ENCODE peak calls at places on chromosome 22, in ten cellular contexts. One of them, this sample, is unnamed.
A peak's percentile ranks its signal among the peaks of the same experiment; 100 is the strongest.

GRCh38 chr22:37484115-37485005 is 1.8 kb downstream of the MFNG start:
- DNase-seq in keratinocyte: no peak
- DNase-seq in PC-3: no peak
- DNase-seq in colonic mucosa: peak; percentile 72
- DNase-seq in AG04449: no peak
- DNase-seq in sigmoid colon: peak; percentile 83
- DNase-seq in uterus: peak; percentile 61
- DNase-seq in cardiac fibroblast: no peak
- DNase-seq in upper lobe of left lung: peak; percentile 87
- DNase-seq in A549: no peak
- DNase-seq in this sample: no peak

GRCh38 chr22:25582946-25583345 is 18.5 kb downstream of the GRK3 start:
- DNase-seq in keratinocyte: no peak
- DNase-seq in PC-3: no peak
- DNase-seq in upper lobe of left lung: no peak
- DNase-seq in cardiac fibroblast: peak; percentile 25
- DNase-seq in uterus: no peak
- DNase-seq in AG04449: no peak
- DNase-seq in sigmoid colon: no peak
- DNase-seq in colonic mucosa: no peak
- DNase-seq in A549: no peak
- DNase-seq in this sample: no peak

GRCh38 chr22:26573026-26573662 is 16.8 kb downstream of the TPST2 start:
- DNase-seq in cardiac fibroblast: peak; percentile 36
- DNase-seq in colonic mucosa: no peak
- DNase-seq in upper lobe of left lung: no peak
- DNase-seq in AG04449: no peak
- DNase-seq in sigmoid colon: peak; percentile 72
- DNase-seq in keratinocyte: no peak
- DNase-seq in uterus: peak; percentile 51
- DNase-seq in PC-3: no peak
- DNase-seq in A549: no peak
- DNase-seq in this sample: no peak

GRCh38 chr22:17471901-17472566 is 91.3 kb upstream of the SLC25A18 start:
- DNase-seq in keratinocyte: no peak
- DNase-seq in upper lobe of left lung: no peak
- DNase-seq in AG04449: no peak
- DNase-seq in PC-3: no peak
- DNase-seq in colonic mucosa: no peak
- DNase-seq in A549: no peak
- DNase-seq in sigmoid colon: no peak
- DNase-seq in uterus: no peak
- DNase-seq in cardiac fibroblast: peak; percentile 71
- DNase-seq in this sample: no peak

GRCh38 chr22:43210631-43211515 is 23.9 kb upstream of the TTLL12 start:
- DNase-seq in cardiac fibroblast: no peak
- DNase-seq in colonic mucosa: no peak
- DNase-seq in A549: no peak
- DNase-seq in keratinocyte: no peak
- DNase-seq in sigmoid colon: no peak
- DNase-seq in PC-3: no peak
- DNase-seq in AG04449: no peak
- DNase-seq in uterus: no peak
- DNase-seq in upper lobe of left lung: peak; percentile 70
- DNase-seq in this sample: no peak

GRCh38 chr22:47534150-47535133 is 772.0 kb downstream of the TBC1D22A start:
- DNase-seq in AG04449: no peak
- DNase-seq in colonic mucosa: no peak
- DNase-seq in uterus: no peak
- DNase-seq in A549: no peak
- DNase-seq in PC-3: no peak
- DNase-seq in upper lobe of left lung: no peak
- DNase-seq in keratinocyte: no peak
- DNase-seq in cardiac fibroblast: no peak
- DNase-seq in sigmoid colon: no peak
- DNase-seq in this sample: no peak

GRCh38 chr22:28674121-28674563 is 5.5 kb downstream of the TTC28 start:
- DNase-seq in cardiac fibroblast: peak; percentile 64
- DNase-seq in uterus: no peak
- DNase-seq in keratinocyte: no peak
- DNase-seq in sigmoid colon: no peak
- DNase-seq in A549: no peak
- DNase-seq in upper lobe of left lung: no peak
- DNase-seq in colonic mucosa: no peak
- DNase-seq in PC-3: peak; percentile 38
- DNase-seq in AG04449: peak; percentile 14
- DNase-seq in this sample: no peak

GRCh38 chr22:48711669-48712068 is 1116.0 kb downstream of the BRD1 start:
- DNase-seq in A549: no peak
- DNase-seq in uterus: no peak
- DNase-seq in PC-3: no peak
- DNase-seq in colonic mucosa: no peak
- DNase-seq in upper lobe of left lung: peak; percentile 63
- DNase-seq in AG04449: no peak
- DNase-seq in sigmoid colon: peak; percentile 32
- DNase-seq in keratinocyte: no peak
- DNase-seq in cardiac fibroblast: no peak
- DNase-seq in this sample: no peak

GRCh38 chr22:40204331-40205116 is 26.8 kb downstream of the TNRC6B start:
- DNase-seq in sigmoid colon: no peak
- DNase-seq in upper lobe of left lung: no peak
- DNase-seq in keratinocyte: no peak
- DNase-seq in AG04449: peak; percentile 59
- DNase-seq in A549: no peak
- DNase-seq in cardiac fibroblast: peak; percentile 79
- DNase-seq in colonic mucosa: no peak
- DNase-seq in PC-3: no peak
- DNase-seq in uterus: peak; percentile 34
- DNase-seq in this sample: no peak

GRCh38 chr22:25976346-25976745 is 192.9 kb upstream of the SEZ6L start:
- DNase-seq in keratinocyte: no peak
- DNase-seq in A549: no peak
- DNase-seq in upper lobe of left lung: no peak
- DNase-seq in PC-3: no peak
- DNase-seq in cardiac fibroblast: no peak
- DNase-seq in uterus: no peak
- DNase-seq in AG04449: no peak
- DNase-seq in sigmoid colon: no peak
- DNase-seq in colonic mucosa: no peak
- DNase-seq in this sample: no peak

GRCh38 chr22:44360686-44361381 is 48.1 kb upstream of the SHISAL1 start:
- DNase-seq in uterus: peak; percentile 41
- DNase-seq in keratinocyte: peak; percentile 85
- DNase-seq in colonic mucosa: no peak
- DNase-seq in sigmoid colon: peak; percentile 85
- DNase-seq in AG04449: no peak
- DNase-seq in A549: peak; percentile 47
- DNase-seq in upper lobe of left lung: no peak
- DNase-seq in cardiac fibroblast: peak; percentile 40
- DNase-seq in PC-3: peak; percentile 94
- DNase-seq in this sample: no peak
- TF ChIP-seq CTCF in uterus: peak; percentile 42
- TF ChIP-seq CTCF in keratinocyte: no peak
- TF ChIP-seq CTCF in colonic mucosa: no peak
- TF ChIP-seq CTCF in sigmoid colon: peak; percentile 44
- TF ChIP-seq CTCF in AG04449: peak; percentile 31
- TF ChIP-seq CTCF in A549: no peak
- TF ChIP-seq CTCF in upper lobe of left lung: peak; percentile 19
- TF ChIP-seq CTCF in cardiac fibroblast: peak; percentile 36
- TF ChIP-seq CTCF in PC-3: peak; percentile 15
- TF ChIP-seq CTCF in this sample: peak; percentile 45

GRCh38 chr22:24106385-24107381 is 74.6 kb upstream of the SUSD2 start:
- DNase-seq in colonic mucosa: no peak
- DNase-seq in A549: no peak
- DNase-seq in upper lobe of left lung: no peak
- DNase-seq in AG04449: no peak
- DNase-seq in uterus: peak; percentile 41
- DNase-seq in cardiac fibroblast: no peak
- DNase-seq in keratinocyte: no peak
- DNase-seq in PC-3: no peak
- DNase-seq in sigmoid colon: no peak
- DNase-seq in this sample: no peak

GRCh38 chr22:24108073-24108472 is 73.2 kb upstream of the SUSD2 start:
- DNase-seq in sigmoid colon: no peak
- DNase-seq in cardiac fibroblast: no peak
- DNase-seq in uterus: no peak
- DNase-seq in upper lobe of left lung: no peak
- DNase-seq in AG04449: no peak
- DNase-seq in colonic mucosa: no peak
- DNase-seq in keratinocyte: no peak
- DNase-seq in A549: no peak
- DNase-seq in PC-3: no peak
- DNase-seq in this sample: no peak

GRCh38 chr22:24109649-24110048 is 71.6 kb upstream of the SUSD2 start:
- DNase-seq in PC-3: no peak
- DNase-seq in A549: no peak
- DNase-seq in upper lobe of left lung: no peak
- DNase-seq in sigmoid colon: no peak
- DNase-seq in AG04449: no peak
- DNase-seq in colonic mucosa: no peak
- DNase-seq in cardiac fibroblast: no peak
- DNase-seq in keratinocyte: no peak
- DNase-seq in uterus: no peak
- DNase-seq in this sample: no peak

GRCh38 chr22:24105661-24106060 is 75.6 kb upstream of the SUSD2 start:
- DNase-seq in upper lobe of left lung: no peak
- DNase-seq in colonic mucosa: no peak
- DNase-seq in AG04449: no peak
- DNase-seq in sigmoid colon: no peak
- DNase-seq in A549: no peak
- DNase-seq in PC-3: no peak
- DNase-seq in uterus: no peak
- DNase-seq in cardiac fibroblast: no peak
- DNase-seq in keratinocyte: no peak
- DNase-seq in this sample: no peak

GRCh38 chr22:24107668-24108067 is 73.6 kb upstream of the SUSD2 start:
- DNase-seq in PC-3: peak; percentile 37
- DNase-seq in sigmoid colon: peak; percentile 97
- DNase-seq in A549: no peak
- DNase-seq in keratinocyte: no peak
- DNase-seq in AG04449: peak; percentile 44
- DNase-seq in colonic mucosa: peak; percentile 56
- DNase-seq in cardiac fibroblast: peak; percentile 89
- DNase-seq in uterus: peak; percentile 94
- DNase-seq in upper lobe of left lung: no peak
- DNase-seq in this sample: no peak
- TF ChIP-seq CTCF in PC-3: no peak
- TF ChIP-seq CTCF in sigmoid colon: peak; percentile 42
- TF ChIP-seq CTCF in A549: no peak
- TF ChIP-seq CTCF in keratinocyte: peak; percentile 48
- TF ChIP-seq CTCF in AG04449: peak; percentile 56
- TF ChIP-seq CTCF in colonic mucosa: no peak
- TF ChIP-seq CTCF in cardiac fibroblast: peak; percentile 77
- TF ChIP-seq CTCF in uterus: peak; percentile 72
- TF ChIP-seq CTCF in upper lobe of left lung: no peak
- TF ChIP-seq CTCF in this sample: no peak

DNA sequence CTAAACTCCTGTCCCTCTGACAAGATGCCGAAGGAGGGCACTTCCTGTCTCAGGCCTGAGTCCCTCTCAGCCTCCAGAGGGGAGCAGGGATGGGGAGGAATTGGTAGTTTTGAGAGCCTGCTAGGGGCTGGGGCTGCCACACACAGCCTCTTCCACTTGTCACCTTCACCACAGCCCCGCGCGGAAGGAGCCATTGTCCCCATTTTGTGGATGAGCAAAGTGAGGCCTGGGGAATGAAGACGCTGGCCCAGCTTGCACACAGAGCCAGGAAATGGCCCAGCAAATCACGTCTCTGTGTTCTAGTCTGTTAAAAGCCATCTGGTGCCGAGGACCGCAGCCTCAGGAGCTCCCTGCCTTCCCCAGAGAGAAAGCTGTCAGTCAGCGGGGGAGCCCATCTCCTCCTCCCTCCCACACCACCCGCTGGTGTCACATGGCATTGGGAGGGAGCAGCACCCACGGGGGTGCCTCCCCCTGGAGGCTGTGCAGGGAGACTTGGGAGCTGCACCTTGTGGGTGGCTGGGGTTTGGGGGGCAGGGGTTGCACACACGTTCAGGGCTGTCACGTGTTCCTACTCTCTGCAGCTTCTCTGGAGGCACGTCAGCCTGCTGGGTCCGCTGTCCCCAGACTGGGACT is 34.6 kb downstream of the RASD2 start:
- DNase-seq in colonic mucosa: no peak
- DNase-seq in cardiac fibroblast: no peak
- DNase-seq in A549: no peak
- DNase-seq in upper lobe of left lung: no peak
- DNase-seq in uterus: no peak
- DNase-seq in sigmoid colon: no peak
- DNase-seq in keratinocyte: no peak
- DNase-seq in AG04449: no peak
- DNase-seq in PC-3: no peak
- DNase-seq in this sample: no peak
- TF ChIP-seq CTCF in colonic mucosa: no peak
- TF ChIP-seq CTCF in cardiac fibroblast: no peak
- TF ChIP-seq CTCF in A549: no peak
- TF ChIP-seq CTCF in upper lobe of left lung: no peak
- TF ChIP-seq CTCF in uterus: no peak
- TF ChIP-seq CTCF in sigmoid colon: no peak
- TF ChIP-seq CTCF in keratinocyte: no peak
- TF ChIP-seq CTCF in AG04449: no peak
- TF ChIP-seq CTCF in PC-3: no peak
- TF ChIP-seq CTCF in this sample: no peak

GRCh38 chr22:20569059-20570058 is 61.9 kb downstream of the MED15 start:
- DNase-seq in cardiac fibroblast: peak; percentile 97
- DNase-seq in upper lobe of left lung: peak; percentile 92
- DNase-seq in colonic mucosa: no peak
- DNase-seq in sigmoid colon: peak; percentile 88
- DNase-seq in keratinocyte: peak; percentile 82
- DNase-seq in uterus: peak; percentile 67
- DNase-seq in PC-3: peak; percentile 90
- DNase-seq in A549: peak; percentile 87
- DNase-seq in AG04449: peak; percentile 97
- DNase-seq in this sample: no peak

GRCh38 chr22:20573176-20573829 is 65.9 kb downstream of the MED15 start:
- DNase-seq in colonic mucosa: no peak
- DNase-seq in PC-3: no peak
- DNase-seq in uterus: no peak
- DNase-seq in cardiac fibroblast: no peak
- DNase-seq in A549: no peak
- DNase-seq in AG04449: no peak
- DNase-seq in upper lobe of left lung: no peak
- DNase-seq in keratinocyte: no peak
- DNase-seq in sigmoid colon: no peak
- DNase-seq in this sample: no peak

GRCh38 chr22:20571078-20571503 is 63.7 kb downstream of the MED15 start:
- DNase-seq in cardiac fibroblast: no peak
- DNase-seq in PC-3: no peak
- DNase-seq in A549: no peak
- DNase-seq in uterus: no peak
- DNase-seq in upper lobe of left lung: no peak
- DNase-seq in keratinocyte: no peak
- DNase-seq in colonic mucosa: no peak
- DNase-seq in AG04449: no peak
- DNase-seq in sigmoid colon: no peak
- DNase-seq in this sample: no peak

GRCh38 chr22:20572132-20572802 is 64.9 kb downstream of the MED15 start:
- DNase-seq in AG04449: no peak
- DNase-seq in keratinocyte: no peak
- DNase-seq in PC-3: no peak
- DNase-seq in uterus: no peak
- DNase-seq in colonic mucosa: no peak
- DNase-seq in sigmoid colon: no peak
- DNase-seq in upper lobe of left lung: no peak
- DNase-seq in A549: no peak
- DNase-seq in cardiac fibroblast: no peak
- DNase-seq in this sample: no peak

GRCh38 chr22:20571531-20572007 is 64.2 kb downstream of the MED15 start:
- DNase-seq in sigmoid colon: no peak
- DNase-seq in keratinocyte: no peak
- DNase-seq in A549: peak; percentile 28
- DNase-seq in AG04449: no peak
- DNase-seq in PC-3: peak; percentile 7
- DNase-seq in cardiac fibroblast: peak; percentile 53
- DNase-seq in upper lobe of left lung: no peak
- DNase-seq in colonic mucosa: peak; percentile 46
- DNase-seq in uterus: peak; percentile 44
- DNase-seq in this sample: no peak
- TF ChIP-seq CTCF in sigmoid colon: peak; percentile 68
- TF ChIP-seq CTCF in keratinocyte: peak; percentile 76
- TF ChIP-seq CTCF in A549: peak; percentile 51
- TF ChIP-seq CTCF in AG04449: peak; percentile 62
- TF ChIP-seq CTCF in PC-3: peak; percentile 77
- TF ChIP-seq CTCF in cardiac fibroblast: peak; percentile 84
- TF ChIP-seq CTCF in upper lobe of left lung: peak; percentile 67
- TF ChIP-seq CTCF in colonic mucosa: peak; percentile 78
- TF ChIP-seq CTCF in uterus: peak; percentile 60
- TF ChIP-seq CTCF in this sample: peak; percentile 80